ENCODE peak calls at places on chromosomes 5 and 9, in four cellular contexts. One of them, this sample, is unnamed.

GRCh38 chr5:97087138-97087537 is 55.3 kb downstream of the LIX1 start:
- DNase-seq in DMS53: no peak
- DNase-seq in T follicular helper cell: no peak
- DNase-seq in foreskin fibroblast: peak
- DNase-seq in this sample: no peak

GRCh38 chr9:101311759-101312420 is 72.9 kb downstream of the BAAT start:
- DNase-seq in T follicular helper cell: no peak
- DNase-seq in foreskin fibroblast: peak
- DNase-seq in DMS53: peak
- DNase-seq in this sample: no peak

GRCh38 chr5:109656829-109657228 is 32.9 kb upstream of the MAN2A1 start:
- DNase-seq in foreskin fibroblast: peak
- DNase-seq in T follicular helper cell: peak
- DNase-seq in DMS53: no peak
- DNase-seq in this sample: peak

GRCh38 chr5:74187757-74188156 is 452.8 kb downstream of the ENC1 start:
- DNase-seq in T follicular helper cell: no peak
- DNase-seq in DMS53: no peak
- DNase-seq in foreskin fibroblast: no peak
- DNase-seq in this sample: no peak

GRCh38 chr9:16475996-16476395 is 394.5 kb downstream of the BNC2 start:
- DNase-seq in foreskin fibroblast: no peak
- DNase-seq in T follicular helper cell: no peak
- DNase-seq in DMS53: no peak
- DNase-seq in this sample: no peak

GRCh38 chr9:37034320-37034937 is 361 bp upstream of the PAX5 start:
- DNase-seq in DMS53: peak
- DNase-seq in T follicular helper cell: no peak
- DNase-seq in foreskin fibroblast: no peak
- DNase-seq in this sample: no peak

GRCh38 chr9:135403733-135404450 is 75.7 kb upstream of the PPP1R26 start:
- DNase-seq in DMS53: no peak
- DNase-seq in T follicular helper cell: no peak
- DNase-seq in foreskin fibroblast: no peak
- DNase-seq in this sample: no peak

GRCh38 chr5:172276214-172276613 is 7.3 kb downstream of the UBTD2 start:
- DNase-seq in T follicular helper cell: no peak
- DNase-seq in DMS53: peak
- DNase-seq in foreskin fibroblast: peak
- DNase-seq in this sample: no peak

GRCh38 chr5:1138445-1139207 is 26.8 kb upstream of the SLC12A7 start:
- DNase-seq in DMS53: no peak
- DNase-seq in T follicular helper cell: no peak
- DNase-seq in foreskin fibroblast: no peak
- DNase-seq in this sample: no peak

GRCh38 chr5:112738180-112738560 is 485 bp downstream of the APC start:
- DNase-seq in foreskin fibroblast: peak
- DNase-seq in DMS53: peak
- DNase-seq in T follicular helper cell: no peak
- DNase-seq in this sample: no peak

GRCh38 chr5:37166197-37166596 is 83.0 kb downstream of the CPLANE1 start:
- DNase-seq in T follicular helper cell: no peak
- DNase-seq in DMS53: no peak
- DNase-seq in foreskin fibroblast: no peak
- DNase-seq in this sample: no peak

GRCh38 chr9:127112683-127113539 is 9.5 kb downstream of the ANGPTL2 start:
- DNase-seq in foreskin fibroblast: no peak
- DNase-seq in T follicular helper cell: no peak
- DNase-seq in DMS53: peak
- DNase-seq in this sample: no peak

GRCh38 chr9:114169029-114169939 is 13.9 kb downstream of the COL27A1 start:
- DNase-seq in T follicular helper cell: no peak
- DNase-seq in foreskin fibroblast: peak
- DNase-seq in DMS53: no peak
- DNase-seq in this sample: no peak

GRCh38 chr9:35907732-35908483 is 1.4 kb upstream of the SPAAR start:
- DNase-seq in T follicular helper cell: no peak
- DNase-seq in foreskin fibroblast: peak
- DNase-seq in DMS53: peak
- DNase-seq in this sample: peak

GRCh38 chr5:77280036-77280435 is 69.6 kb downstream of the PDE8B start:
- DNase-seq in T follicular helper cell: no peak
- DNase-seq in foreskin fibroblast: no peak
- DNase-seq in DMS53: peak
- DNase-seq in this sample: no peak

GRCh38 chr5:116576043-116576713 is 1.6 kb upstream of the SEMA6A start:
- DNase-seq in foreskin fibroblast: peak
- DNase-seq in DMS53: peak
- DNase-seq in T follicular helper cell: no peak
- DNase-seq in this sample: no peak

GRCh38 chr9:37914701-37915358 is 10.9 kb upstream of the SLC25A51 start:
- DNase-seq in foreskin fibroblast: no peak
- DNase-seq in T follicular helper cell: no peak
- DNase-seq in DMS53: no peak
- DNase-seq in this sample: peak

GRCh38 chr9:81759680-81760215 is 70.4 kb upstream of the TLE1 start:
- DNase-seq in T follicular helper cell: no peak
- DNase-seq in foreskin fibroblast: peak
- DNase-seq in DMS53: peak
- DNase-seq in this sample: no peak

GRCh38 chr5:157431544-157432200 is 28.3 kb upstream of the NIPAL4 start:
- DNase-seq in DMS53: peak
- DNase-seq in foreskin fibroblast: peak
- DNase-seq in T follicular helper cell: peak
- DNase-seq in this sample: no peak

GRCh38 chr9:77005216-77005615 is 14.2 kb upstream of the FOXB2 start:
- DNase-seq in T follicular helper cell: no peak
- DNase-seq in foreskin fibroblast: peak
- DNase-seq in DMS53: no peak
- DNase-seq in this sample: no peak

GRCh38 chr5:180213657-180214207 is 4.7 kb upstream of the RASGEF1C start:
- DNase-seq in DMS53: no peak
- DNase-seq in T follicular helper cell: no peak
- DNase-seq in foreskin fibroblast: no peak
- DNase-seq in this sample: no peak

GRCh38 chr9:85600675-85601263 is 141.0 kb downstream of the AGTPBP1 start:
- DNase-seq in foreskin fibroblast: peak
- DNase-seq in T follicular helper cell: no peak
- DNase-seq in DMS53: no peak
- DNase-seq in this sample: no peak

GRCh38 chr9:92808726-92809451 is 44.3 kb upstream of the BICD2 start:
- DNase-seq in foreskin fibroblast: peak
- DNase-seq in DMS53: peak
- DNase-seq in T follicular helper cell: no peak
- DNase-seq in this sample: peak

GRCh38 chr5:176174345-176175025 is 63.7 kb upstream of the SIMC1 start:
- DNase-seq in T follicular helper cell: no peak
- DNase-seq in foreskin fibroblast: no peak
- DNase-seq in DMS53: no peak
- DNase-seq in this sample: peak

GRCh38 chr9:135611875-135612209 is 27.5 kb downstream of the GLT6D1 start:
- DNase-seq in foreskin fibroblast: no peak
- DNase-seq in T follicular helper cell: no peak
- DNase-seq in DMS53: no peak
- DNase-seq in this sample: no peak

GRCh38 chr9:4366649-4367330 is 66.9 kb upstream of the GLIS3 start:
- DNase-seq in T follicular helper cell: no peak
- DNase-seq in foreskin fibroblast: peak
- DNase-seq in DMS53: peak
- DNase-seq in this sample: no peak

This sample was measured in RWPE2.